ENCODE peak calls at places on chromosomes 3 and 15, in nine cellular contexts. One of them, this sample, is unnamed.

GRCh38 chr15:88907111-88907510 is 6.1 kb downstream of the MFGE8 start:
- DNase-seq in HL-60: no peak
- DNase-seq in colonic mucosa: no peak
- DNase-seq in WTC11: no peak
- DNase-seq in activated CD4-positive, alpha-beta T cell treated with anti-CD3 and anti-CD28 coated beads, Interleukin-2, amount 10 ng/mL, durations not matched to agents 24 days and 14 days: no peak
- DNase-seq in adipocyte: no peak
- DNase-seq in choroid plexus epithelial cell: no peak
- DNase-seq in AG09309: no peak
- DNase-seq in BJ: no peak
- DNase-seq in this sample: no peak

GRCh38 chr3:4726549-4726948 is 233.4 kb downstream of the ITPR1 start:
- DNase-seq in adipocyte: no peak
- DNase-seq in HL-60: no peak
- DNase-seq in choroid plexus epithelial cell: no peak
- DNase-seq in AG09309: no peak
- DNase-seq in activated CD4-positive, alpha-beta T cell treated with anti-CD3 and anti-CD28 coated beads, Interleukin-2, amount 10 ng/mL, durations not matched to agents 24 days and 14 days: no peak
- DNase-seq in WTC11: no peak
- DNase-seq in colonic mucosa: no peak
- DNase-seq in BJ: no peak
- DNase-seq in this sample: no peak

GRCh38 chr3:65330072-65330471 is 642.3 kb upstream of the ADAMTS9 start:
- DNase-seq in BJ: no peak
- DNase-seq in colonic mucosa: no peak
- DNase-seq in AG09309: no peak
- DNase-seq in WTC11: no peak
- DNase-seq in adipocyte: peak; percentile 48
- DNase-seq in HL-60: no peak
- DNase-seq in activated CD4-positive, alpha-beta T cell treated with anti-CD3 and anti-CD28 coated beads, Interleukin-2, amount 10 ng/mL, durations not matched to agents 24 days and 14 days: no peak
- DNase-seq in choroid plexus epithelial cell: peak; percentile 73
- DNase-seq in this sample: peak; percentile 69

GRCh38 chr15:95988574-95988887 is 342.0 kb upstream of the NR2F2 start:
- DNase-seq in WTC11: no peak
- DNase-seq in BJ: no peak
- DNase-seq in choroid plexus epithelial cell: peak; percentile 85
- DNase-seq in activated CD4-positive, alpha-beta T cell treated with anti-CD3 and anti-CD28 coated beads, Interleukin-2, amount 10 ng/mL, durations not matched to agents 24 days and 14 days: no peak
- DNase-seq in HL-60: peak; percentile 28
- DNase-seq in colonic mucosa: no peak
- DNase-seq in AG09309: no peak
- DNase-seq in adipocyte: peak; percentile 68
- DNase-seq in this sample: peak; percentile 39

GRCh38 chr15:65106011-65106590 is 8.9 kb downstream of the UBAP1L start:
- DNase-seq in WTC11: no peak
- DNase-seq in adipocyte: no peak
- DNase-seq in AG09309: no peak
- DNase-seq in BJ: no peak
- DNase-seq in colonic mucosa: no peak
- DNase-seq in HL-60: no peak
- DNase-seq in choroid plexus epithelial cell: no peak
- DNase-seq in activated CD4-positive, alpha-beta T cell treated with anti-CD3 and anti-CD28 coated beads, Interleukin-2, amount 10 ng/mL, durations not matched to agents 24 days and 14 days: no peak
- DNase-seq in this sample: no peak

GRCh38 chr15:38631126-38632075 is 66.8 kb upstream of the RASGRP1 start:
- DNase-seq in HL-60: no peak
- DNase-seq in WTC11: no peak
- DNase-seq in colonic mucosa: no peak
- DNase-seq in choroid plexus epithelial cell: no peak
- DNase-seq in activated CD4-positive, alpha-beta T cell treated with anti-CD3 and anti-CD28 coated beads, Interleukin-2, amount 10 ng/mL, durations not matched to agents 24 days and 14 days: no peak
- DNase-seq in BJ: no peak
- DNase-seq in adipocyte: no peak
- DNase-seq in AG09309: no peak
- DNase-seq in this sample: no peak

GRCh38 chr15:31197497-31198414 is 96.2 kb upstream of the TRPM1 start:
- DNase-seq in activated CD4-positive, alpha-beta T cell treated with anti-CD3 and anti-CD28 coated beads, Interleukin-2, amount 10 ng/mL, durations not matched to agents 24 days and 14 days: peak; percentile 82
- DNase-seq in AG09309: no peak
- DNase-seq in adipocyte: peak; percentile 20
- DNase-seq in choroid plexus epithelial cell: peak; percentile 51
- DNase-seq in HL-60: no peak
- DNase-seq in colonic mucosa: no peak
- DNase-seq in WTC11: peak; percentile 80
- DNase-seq in BJ: no peak
- DNase-seq in this sample: peak; percentile 26

GRCh38 chr3:46857485-46858341 is 5.5 kb downstream of the MYL3 start:
- DNase-seq in choroid plexus epithelial cell: no peak
- DNase-seq in HL-60: no peak
- DNase-seq in adipocyte: no peak
- DNase-seq in activated CD4-positive, alpha-beta T cell treated with anti-CD3 and anti-CD28 coated beads, Interleukin-2, amount 10 ng/mL, durations not matched to agents 24 days and 14 days: no peak
- DNase-seq in WTC11: peak; percentile 8
- DNase-seq in BJ: no peak
- DNase-seq in colonic mucosa: no peak
- DNase-seq in AG09309: no peak
- DNase-seq in this sample: no peak